ENCODE peak calls at places on chromosome 20, in nine cellular contexts. W, X, E, Y, B, L, Q, J and I are unnamed samples.

GRCh38 chr20:9478801-9479200 is 35.6 kb upstream of the LAMP5 start:
- DNase-seq in W (no peak), X (no peak), E (no peak), Y (no peak), B (no peak), L (no peak), Q (no peak), J (no peak), I (no peak)

GRCh38 chr20:34615477-34615876 is 57.0 kb downstream of the MAP1LC3A start:
- DNase-seq in W (no peak), X (peak), E (no peak), Y (no peak), B (no peak), L (no peak), Q (no peak), J (no peak), I (no peak)

GRCh38 chr20:56974499-56975250 is 291.8 kb downstream of the BMP7 start:
- DNase-seq in W (peak), X (peak), E (peak), Y (no peak), B (peak), L (no peak), Q (no peak), J (peak), I (peak)

GRCh38 chr20:45090481-45090880 is 10.4 kb downstream of the KCNS1 start:
- DNase-seq in W (no peak), X (peak), E (no peak), Y (no peak), B (no peak), L (no peak), Q (no peak), J (no peak), I (no peak)

GRCh38 chr20:42444799-42445198 is 744.9 kb downstream of the PTPRT start:
- DNase-seq in W (no peak), X (no peak), E (no peak), Y (no peak), B (no peak), L (no peak), Q (no peak), J (no peak), I (no peak)

GRCh38 chr20:57663681-57664451 is 43.6 kb upstream of the ZBP1 start:
- DNase-seq in W (no peak), X (no peak), E (no peak), Y (peak), B (no peak), L (peak), Q (no peak), J (no peak), I (no peak)

GRCh38 chr20:24685736-24686135 is 216.3 kb downstream of the SYNDIG1 start:
- DNase-seq in W (no peak), X (no peak), E (no peak), Y (peak), B (no peak), L (no peak), Q (no peak), J (no peak), I (no peak)

GRCh38 chr20:18166241-18166881 is 28.7 kb downstream of the KAT14 start:
- DNase-seq in W (no peak), X (no peak), E (no peak), Y (no peak), B (no peak), L (no peak), Q (no peak), J (no peak), I (no peak)

GRCh38 chr20:10304474-10305046 is 85.9 kb downstream of the SNAP25 start:
- DNase-seq in W (no peak), X (no peak), E (no peak), Y (no peak), B (no peak), L (no peak), Q (no peak), J (no peak), I (no peak)